ENCODE peak calls at places on chromosomes 11 and 22, in four cellular contexts. C, Q, N and D are unnamed samples.

GRCh38 chr11:132878111-132878510 is 654.2 kb downstream of the OPCML start:
- DNase-seq in C (no peak), Q (no peak), N (no peak), D (no peak)

GRCh38 chr11:12090061-12090572 is 20.3 kb upstream of the MICAL2 start:
- DNase-seq in C (peak), Q (no peak), N (no peak), D (no peak)

GRCh38 chr11:94175545-94175944 is 46.9 kb downstream of the PANX1 start:
- DNase-seq in C (no peak), Q (no peak), N (no peak), D (no peak)

GRCh38 chr11:78179459-78180071 is 8.9 kb downstream of the KCTD21 start:
- DNase-seq in C (peak), Q (peak), N (no peak), D (no peak)

GRCh38 chr11:15576759-15577158 is 462.0 kb downstream of the INSC start:
- DNase-seq in C (no peak), Q (no peak), N (no peak), D (no peak)

GRCh38 chr11:62542750-62543567 is 3.6 kb downstream of the AHNAK start:
- DNase-seq in C (peak), Q (no peak), N (peak), D (peak)

GRCh38 chr22:26527574-26528465 is 15.5 kb upstream of the TFIP11 start:
- DNase-seq in C (no peak), Q (no peak), N (no peak), D (no peak)

GRCh38 chr11:119388103-119388502 is 6.6 kb upstream of the USP2 start:
- DNase-seq in C (peak), Q (no peak), N (no peak), D (no peak)

GRCh38 chr11:134560066-134560465 is 148.0 kb upstream of the B3GAT1 start:
- DNase-seq in C (no peak), Q (no peak), N (no peak), D (peak)

GRCh38 chr11:31620434-31620833 is 110.9 kb downstream of the ELP4 start:
- DNase-seq in C (no peak), Q (no peak), N (no peak), D (no peak)

GRCh38 chr22:22907551-22908494 is 20.2 kb downstream of the IGLL5 start:
- DNase-seq in C (peak), Q (no peak), N (no peak), D (no peak)

GRCh38 chr22:24146190-24146616 is 35.1 kb upstream of the SUSD2 start:
- DNase-seq in C (peak), Q (peak), N (no peak), D (peak)

GRCh38 chr11:76667271-76667818 is 3.2 kb downstream of the LRRC32 start:
- DNase-seq in C (no peak), Q (no peak), N (no peak), D (no peak)

GRCh38 chr11:75654314-75654713 is 14.5 kb downstream of the MAP6 start:
- DNase-seq in C (no peak), Q (no peak), N (peak), D (no peak)

GRCh38 chr11:75656044-75656726 is 12.7 kb downstream of the MAP6 start:
- DNase-seq in C (no peak), Q (peak), N (no peak), D (no peak)

GRCh38 chr11:75652936-75653335 is 15.9 kb downstream of the MAP6 start:
- DNase-seq in C (no peak), Q (no peak), N (no peak), D (no peak)

GRCh38 chr11:75653532-75653931 is 15.3 kb downstream of the MAP6 start:
- DNase-seq in C (no peak), Q (no peak), N (no peak), D (no peak)

DNA sequence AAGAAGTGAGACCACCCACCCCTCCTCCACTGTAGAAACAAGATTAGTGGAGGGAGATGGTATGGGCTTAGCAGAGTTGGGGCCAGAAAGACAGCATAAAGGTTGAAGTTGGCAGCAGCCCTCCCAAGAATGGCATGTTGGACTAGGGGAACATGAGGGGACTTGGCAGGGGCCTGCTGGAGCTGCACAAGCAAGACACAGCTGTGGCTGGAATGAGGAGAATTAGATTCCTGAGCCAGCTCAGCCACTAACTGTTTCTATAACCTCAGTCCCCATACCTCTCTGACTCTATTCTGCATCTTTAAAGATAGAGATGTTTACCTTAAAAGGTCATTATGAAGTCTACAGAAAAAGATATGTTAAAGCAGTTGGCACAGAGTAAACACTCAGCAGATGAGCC is 13.2 kb downstream of the MAP6 start:
- DNase-seq in C (no peak), Q (no peak), N (no peak), D (no peak)
- TF ChIP-seq RAD21 in C (no peak), Q (no peak), N (no peak), D (no peak)

DNA sequence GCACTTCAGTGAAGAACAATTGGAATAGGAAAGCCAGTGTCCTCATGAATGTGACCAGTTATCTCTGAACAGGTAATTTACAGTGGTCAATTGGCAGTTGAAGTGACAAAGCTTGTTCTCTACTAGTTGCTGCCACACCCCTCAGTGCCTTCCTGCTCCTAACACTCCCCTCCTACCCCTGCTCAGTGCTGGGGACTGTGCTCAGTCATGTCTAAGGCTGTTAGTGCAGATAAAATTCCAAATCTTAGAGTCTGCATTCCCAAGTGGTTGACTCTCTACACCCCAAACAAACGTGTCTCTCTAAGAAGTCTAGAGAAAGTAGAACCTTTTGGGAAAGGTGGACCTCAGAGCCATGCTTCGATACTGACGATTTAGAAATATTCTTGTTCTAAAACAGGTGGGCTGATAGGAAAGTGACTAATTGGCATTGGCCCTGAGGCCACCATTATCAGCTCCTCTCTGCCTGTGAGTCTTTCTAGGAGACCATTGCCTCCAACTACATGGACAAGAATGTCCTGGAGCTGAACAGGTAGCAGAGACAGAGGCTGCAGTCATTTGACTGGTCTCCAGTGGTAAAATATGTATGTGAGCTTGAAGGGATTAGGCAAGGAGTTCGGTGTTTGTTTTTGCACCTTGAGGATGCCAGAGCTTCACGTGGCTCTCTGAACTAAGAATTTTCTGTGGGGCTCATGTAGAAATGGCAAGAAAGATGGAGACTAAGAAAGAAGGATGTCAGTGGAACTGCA is 22.1 kb upstream of the NNMT start:
- DNase-seq in C (no peak), Q (no peak), N (no peak), D (no peak)
- TF ChIP-seq FOXM1 in C (no peak), Q (no peak), N (no peak), D (no peak)

DNA sequence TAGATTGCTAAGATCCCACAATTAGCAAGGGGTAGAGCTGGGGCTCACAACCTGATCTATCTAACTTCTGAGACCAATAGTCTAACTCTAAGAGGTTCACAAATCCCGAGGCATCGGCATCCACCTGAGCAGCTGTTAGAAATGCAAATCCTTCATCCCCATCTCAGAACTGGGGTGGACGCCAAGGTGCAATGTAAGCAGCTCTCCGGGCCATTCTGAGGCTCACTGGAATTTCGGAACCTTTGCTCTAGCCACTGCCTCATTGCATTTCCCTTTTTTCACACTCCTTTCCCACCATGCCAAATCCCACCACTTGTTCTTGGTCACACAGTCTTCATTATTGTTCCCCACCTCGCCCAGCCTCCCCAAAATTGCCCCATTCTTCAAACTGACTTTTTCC is 29.8 kb downstream of the MAML2 start:
- DNase-seq in C (no peak), Q (no peak), N (no peak), D (no peak)
- TF ChIP-seq RAD21 in C (no peak), Q (no peak), N (no peak), D (no peak)

GRCh38 chr22:39300198-39300830 is 19.1 kb downstream of the RPL3 start:
- DNase-seq in C (no peak), Q (no peak), N (no peak), D (no peak)
- TF ChIP-seq FOXM1 in C (no peak), Q (no peak), N (no peak), D (no peak)

GRCh38 chr11:41947392-41947791 is 487.9 kb upstream of the LRRC4C start:
- DNase-seq in C (no peak), Q (no peak), N (no peak), D (no peak)

GRCh38 chr11:41943671-41944070 is 484.2 kb upstream of the LRRC4C start:
- DNase-seq in C (no peak), Q (no peak), N (no peak), D (no peak)
- TF ChIP-seq RAD21 in C (no peak), Q (no peak), N (no peak), D (no peak)

DNA sequence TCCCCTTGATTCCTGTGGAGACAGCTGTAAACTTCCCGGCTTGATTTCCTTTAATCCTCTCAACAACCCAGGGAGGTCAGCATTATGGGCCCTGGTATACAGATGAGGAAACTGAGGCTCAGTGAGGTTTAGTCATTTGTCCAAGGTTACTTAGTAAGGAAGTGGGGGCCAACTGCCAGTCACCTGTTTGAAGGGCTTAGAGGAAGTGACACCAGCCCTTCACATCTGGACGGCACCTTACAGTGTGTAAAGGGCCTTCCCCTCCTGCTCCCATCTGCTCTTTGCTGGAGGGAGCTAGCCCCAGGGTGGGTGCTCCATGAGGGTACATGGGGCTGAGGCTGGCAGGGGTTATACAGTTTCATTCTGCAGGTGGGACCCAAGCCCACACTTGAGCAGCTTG is 12.1 kb downstream of the MICALL1 start:
- DNase-seq in C (no peak), Q (no peak), N (no peak), D (no peak)
- TF ChIP-seq FOXM1 in C (no peak), Q (no peak), N (no peak), D (no peak)

DNA sequence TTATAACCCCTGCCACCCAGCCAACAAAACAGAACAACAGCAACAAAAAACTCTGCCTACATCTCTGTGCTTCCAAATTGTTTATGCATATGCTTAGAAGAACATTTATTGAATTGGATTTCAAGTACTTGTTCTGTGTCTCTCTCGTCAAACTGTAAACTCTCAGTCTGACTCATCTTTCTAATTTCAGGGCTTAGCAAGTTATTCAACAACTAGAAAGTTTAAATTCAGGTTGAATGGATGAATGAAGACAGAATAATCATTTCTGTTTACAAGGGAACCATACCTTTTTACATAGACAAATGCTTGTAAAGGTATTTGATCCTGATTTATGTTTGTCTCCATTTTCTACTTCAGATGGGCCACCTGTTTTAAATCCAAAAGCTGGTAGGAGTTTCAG is 1.5 kb upstream of the FBXO3 start:
- DNase-seq in C (no peak), Q (no peak), N (peak), D (no peak)
- TF ChIP-seq RAD21 in C (no peak), Q (no peak), N (no peak), D (no peak)

GRCh38 chr11:130146797-130147196 is 12.8 kb upstream of the ST14 start:
- DNase-seq in C (no peak), Q (no peak), N (no peak), D (no peak)
- TF ChIP-seq FOXM1 in C (no peak), Q (no peak), N (no peak), D (no peak)

DNA sequence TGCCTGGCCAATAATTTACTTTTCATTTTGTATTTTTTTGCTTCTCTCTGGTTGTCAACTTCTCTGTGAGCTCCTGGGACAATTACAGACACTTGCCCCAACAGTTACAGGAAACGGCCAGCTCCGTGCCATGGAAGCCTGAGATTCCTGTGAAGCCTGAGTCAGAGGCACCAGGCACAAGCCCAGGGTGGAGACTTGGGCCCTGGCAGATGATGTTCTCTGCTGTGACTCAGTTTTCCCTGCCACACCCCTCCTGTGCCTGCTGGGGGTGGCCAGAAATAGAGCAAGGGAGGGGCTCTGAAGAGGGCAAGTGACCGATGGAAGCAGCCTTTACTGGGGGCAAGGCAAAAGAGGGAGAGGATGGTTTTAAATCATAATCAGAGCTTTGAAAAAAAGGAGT is 4.9 kb downstream of the ATP5MGL start:
- DNase-seq in C (no peak), Q (no peak), N (no peak), D (no peak)
- TF ChIP-seq RAD21 in C (no peak), Q (no peak), N (no peak), D (no peak)

DNA sequence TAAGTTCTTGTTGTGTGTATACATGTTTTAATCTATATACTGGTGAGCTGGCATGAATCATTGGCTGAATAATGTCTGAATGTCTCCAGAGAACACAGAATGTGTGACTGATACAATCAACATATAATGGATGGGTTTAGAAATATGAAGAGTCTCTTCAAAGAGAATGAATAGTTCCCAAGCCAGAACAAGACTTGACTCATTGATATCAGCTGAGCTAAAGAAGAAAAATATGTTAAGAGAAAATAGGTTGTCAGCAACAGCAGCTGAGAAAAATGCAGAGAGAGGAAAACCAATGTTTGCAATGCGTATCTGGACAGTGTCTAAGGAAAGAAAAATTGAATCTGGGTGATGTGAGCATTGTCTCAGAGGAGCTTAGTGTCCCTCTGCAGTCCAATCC is 1281.8 kb upstream of the TENM4 start:
- DNase-seq in C (no peak), Q (no peak), N (no peak), D (no peak)
- TF ChIP-seq FOXM1 in C (no peak), Q (no peak), N (no peak), D (no peak)